ENCODE peak calls at places on chromosomes 6 and 20, in four cellular contexts. One of them, this sample, is unnamed.

GRCh38 chr20:8183526-8183925 is 51.5 kb downstream of the PLCB1 start:
- DNase-seq in H7: no peak
- DNase-seq in cardiac fibroblast: peak
- DNase-seq in SJSA1: no peak
- DNase-seq in this sample: no peak

GRCh38 chr6:95819939-95820338 is 195.8 kb upstream of the FUT9 start:
- DNase-seq in H7: peak
- DNase-seq in cardiac fibroblast: no peak
- DNase-seq in SJSA1: no peak
- DNase-seq in this sample: no peak

GRCh38 chr6:119166024-119166782 is 87.7 kb upstream of the FAM184A start:
- DNase-seq in SJSA1: no peak
- DNase-seq in cardiac fibroblast: no peak
- DNase-seq in H7: no peak
- DNase-seq in this sample: no peak

GRCh38 chr20:50292324-50293243 is 102.0 kb downstream of the CEBPB start:
- DNase-seq in cardiac fibroblast: peak
- DNase-seq in H7: peak
- DNase-seq in SJSA1: peak
- DNase-seq in this sample: peak

GRCh38 chr6:1624071-1624847 is 14.5 kb downstream of the FOXC1 start:
- DNase-seq in H7: peak
- DNase-seq in cardiac fibroblast: no peak
- DNase-seq in SJSA1: no peak
- DNase-seq in this sample: no peak

GRCh38 chr6:133553652-133554051 is 312.5 kb downstream of the EYA4 start:
- DNase-seq in cardiac fibroblast: peak
- DNase-seq in SJSA1: no peak
- DNase-seq in H7: peak
- DNase-seq in this sample: no peak

GRCh38 chr6:151847064-151847463 is 39.6 kb downstream of the ESR1 start:
- DNase-seq in SJSA1: no peak
- DNase-seq in cardiac fibroblast: peak
- DNase-seq in H7: no peak
- DNase-seq in this sample: peak

GRCh38 chr6:54690596-54690995 is 156.0 kb upstream of the FAM83B start:
- DNase-seq in H7: no peak
- DNase-seq in SJSA1: no peak
- DNase-seq in cardiac fibroblast: no peak
- DNase-seq in this sample: no peak

GRCh38 chr20:45974896-45975565 is 3.0 kb upstream of the ZNF335 start:
- DNase-seq in cardiac fibroblast: no peak
- DNase-seq in SJSA1: no peak
- DNase-seq in H7: no peak
- DNase-seq in this sample: no peak

GRCh38 chr6:41846666-41847237 is 48.4 kb downstream of the USP49 start:
- DNase-seq in H7: peak
- DNase-seq in SJSA1: peak
- DNase-seq in cardiac fibroblast: peak
- DNase-seq in this sample: peak

GRCh38 chr6:34934516-34934915 is 45.5 kb downstream of the ANKS1A start:
- DNase-seq in H7: no peak
- DNase-seq in SJSA1: no peak
- DNase-seq in cardiac fibroblast: peak
- DNase-seq in this sample: peak

GRCh38 chr6:142416179-142416578 is 114.4 kb downstream of the ADGRG6 start:
- DNase-seq in H7: no peak
- DNase-seq in SJSA1: peak
- DNase-seq in cardiac fibroblast: peak
- DNase-seq in this sample: peak

GRCh38 chr6:33771342-33772113 is 17.4 kb downstream of the LEMD2 start:
- DNase-seq in SJSA1: peak
- DNase-seq in H7: peak
- DNase-seq in cardiac fibroblast: peak
- DNase-seq in this sample: peak

GRCh38 chr20:11247943-11248475 is 574.2 kb upstream of the JAG1 start:
- DNase-seq in cardiac fibroblast: no peak
- DNase-seq in H7: no peak
- DNase-seq in SJSA1: no peak
- DNase-seq in this sample: no peak

DNA sequence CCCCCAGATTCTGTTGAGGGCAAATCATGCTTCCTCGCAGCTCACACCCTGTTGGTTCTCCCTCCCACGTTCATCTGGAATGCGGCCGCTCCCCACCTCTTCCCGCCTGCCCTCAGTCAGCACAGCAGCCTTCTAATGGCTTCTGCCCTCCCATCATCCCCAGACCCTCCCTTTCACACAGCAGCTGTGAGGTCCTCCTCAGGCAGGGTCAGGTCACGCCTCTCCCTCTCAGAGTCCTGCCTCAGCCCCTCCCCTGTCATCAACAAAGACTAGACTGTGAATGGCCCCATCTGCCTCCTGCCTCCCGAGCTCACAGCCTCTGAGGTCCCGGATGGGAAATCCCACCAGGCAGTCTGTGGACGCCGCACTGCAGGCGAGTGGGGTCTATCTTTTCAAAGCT is 7.9 kb upstream of the BHLHE23 start:
- DNase-seq in SJSA1: no peak
- DNase-seq in H7: peak
- DNase-seq in cardiac fibroblast: no peak
- DNase-seq in this sample: no peak
- H3K4me3 ChIP-seq in SJSA1: no peak
- H3K4me3 ChIP-seq in H7: no peak
- H3K4me3 ChIP-seq in cardiac fibroblast: no peak
- H3K4me3 ChIP-seq in this sample: no peak

GRCh38 chr6:20279051-20279450 is 66.8 kb upstream of the MBOAT1 start:
- DNase-seq in cardiac fibroblast: no peak
- DNase-seq in SJSA1: no peak
- DNase-seq in H7: no peak
- DNase-seq in this sample: no peak

GRCh38 chr6:20279608-20280287 is 67.5 kb upstream of the MBOAT1 start:
- DNase-seq in SJSA1: no peak
- DNase-seq in H7: no peak
- DNase-seq in cardiac fibroblast: no peak
- DNase-seq in this sample: no peak

GRCh38 chr6:20269147-20269546 is 56.9 kb upstream of the MBOAT1 start:
- DNase-seq in SJSA1: no peak
- DNase-seq in cardiac fibroblast: no peak
- DNase-seq in H7: no peak
- DNase-seq in this sample: no peak

GRCh38 chr6:20271818-20272217 is 59.5 kb upstream of the MBOAT1 start:
- DNase-seq in SJSA1: no peak
- DNase-seq in cardiac fibroblast: no peak
- DNase-seq in H7: no peak
- DNase-seq in this sample: no peak

GRCh38 chr6:20274115-20274514 is 61.8 kb upstream of the MBOAT1 start:
- DNase-seq in cardiac fibroblast: no peak
- DNase-seq in H7: no peak
- DNase-seq in SJSA1: no peak
- DNase-seq in this sample: no peak
- H3K4me3 ChIP-seq in cardiac fibroblast: no peak
- H3K4me3 ChIP-seq in H7: no peak
- H3K4me3 ChIP-seq in SJSA1: no peak
- H3K4me3 ChIP-seq in this sample: no peak

DNA sequence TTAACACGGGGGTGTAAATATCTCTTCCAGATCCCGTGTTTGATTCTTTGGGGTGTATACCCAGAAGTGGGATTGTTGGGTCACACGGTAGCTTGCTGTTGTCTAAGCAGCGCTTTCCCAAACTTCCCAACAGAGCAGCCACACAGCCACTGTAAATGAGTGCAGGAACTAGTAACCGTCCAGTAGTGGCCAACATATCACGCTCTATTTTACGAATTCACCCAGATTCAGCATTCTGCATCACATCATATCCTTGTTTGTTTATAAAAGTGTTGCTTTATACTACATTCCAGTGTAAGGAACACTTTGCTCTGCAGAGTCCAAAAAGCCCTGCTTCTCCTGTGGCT is 216.1 kb upstream of the ECI2 start:
- DNase-seq in cardiac fibroblast: no peak
- DNase-seq in SJSA1: no peak
- DNase-seq in H7: no peak
- DNase-seq in this sample: no peak
- H3K4me3 ChIP-seq in cardiac fibroblast: no peak
- H3K4me3 ChIP-seq in SJSA1: peak
- H3K4me3 ChIP-seq in H7: no peak
- H3K4me3 ChIP-seq in this sample: peak

GRCh38 chr20:41622584-41622983 is 4.4 kb upstream of the CHD6 start:
- DNase-seq in SJSA1: no peak
- DNase-seq in H7: no peak
- DNase-seq in cardiac fibroblast: no peak
- DNase-seq in this sample: no peak
- H3K4me3 ChIP-seq in SJSA1: no peak
- H3K4me3 ChIP-seq in H7: no peak
- H3K4me3 ChIP-seq in cardiac fibroblast: no peak
- H3K4me3 ChIP-seq in this sample: no peak

GRCh38 chr6:56688521-56688920 is 45.8 kb upstream of the DST start:
- DNase-seq in H7: no peak
- DNase-seq in SJSA1: no peak
- DNase-seq in cardiac fibroblast: peak
- DNase-seq in this sample: no peak
- H3K4me3 ChIP-seq in H7: no peak
- H3K4me3 ChIP-seq in SJSA1: no peak
- H3K4me3 ChIP-seq in cardiac fibroblast: no peak
- H3K4me3 ChIP-seq in this sample: no peak

DNA sequence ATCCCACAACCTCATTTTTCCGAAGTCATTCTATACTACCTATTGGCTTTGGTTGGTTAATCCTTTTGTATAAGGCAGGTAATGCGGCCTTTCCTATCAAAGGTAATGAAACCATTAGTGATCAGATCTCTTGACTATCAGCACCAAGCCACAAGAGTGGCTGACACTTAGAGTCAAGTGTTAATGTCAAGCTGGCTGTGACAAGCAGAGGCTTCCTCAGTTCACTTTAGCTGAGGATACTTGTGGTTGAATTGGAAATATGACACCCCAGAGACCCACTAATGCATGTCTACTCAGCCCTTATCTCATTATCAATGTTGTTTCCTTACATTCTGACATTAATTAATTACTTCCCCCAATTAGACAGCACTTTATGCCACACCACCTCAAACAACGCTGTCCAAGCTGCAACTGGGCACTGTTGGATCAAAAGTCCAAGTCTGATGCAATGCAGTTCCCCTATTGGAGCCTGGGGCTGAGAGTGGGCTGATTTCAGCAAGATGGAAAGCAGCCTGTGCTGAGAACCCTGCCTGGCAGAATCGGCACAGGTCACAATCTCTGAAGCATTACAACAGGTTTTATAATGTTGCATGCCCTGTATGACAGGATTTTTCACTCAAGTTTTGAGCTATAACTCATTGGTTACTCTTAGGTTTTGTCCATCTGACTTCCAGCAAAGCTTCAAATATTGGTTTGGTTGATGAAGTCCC is 273.5 kb downstream of the COL12A1 start:
- DNase-seq in H7: no peak
- DNase-seq in SJSA1: no peak
- DNase-seq in cardiac fibroblast: no peak
- DNase-seq in this sample: no peak
- H3K4me3 ChIP-seq in H7: no peak
- H3K4me3 ChIP-seq in SJSA1: no peak
- H3K4me3 ChIP-seq in cardiac fibroblast: no peak
- H3K4me3 ChIP-seq in this sample: no peak

DNA sequence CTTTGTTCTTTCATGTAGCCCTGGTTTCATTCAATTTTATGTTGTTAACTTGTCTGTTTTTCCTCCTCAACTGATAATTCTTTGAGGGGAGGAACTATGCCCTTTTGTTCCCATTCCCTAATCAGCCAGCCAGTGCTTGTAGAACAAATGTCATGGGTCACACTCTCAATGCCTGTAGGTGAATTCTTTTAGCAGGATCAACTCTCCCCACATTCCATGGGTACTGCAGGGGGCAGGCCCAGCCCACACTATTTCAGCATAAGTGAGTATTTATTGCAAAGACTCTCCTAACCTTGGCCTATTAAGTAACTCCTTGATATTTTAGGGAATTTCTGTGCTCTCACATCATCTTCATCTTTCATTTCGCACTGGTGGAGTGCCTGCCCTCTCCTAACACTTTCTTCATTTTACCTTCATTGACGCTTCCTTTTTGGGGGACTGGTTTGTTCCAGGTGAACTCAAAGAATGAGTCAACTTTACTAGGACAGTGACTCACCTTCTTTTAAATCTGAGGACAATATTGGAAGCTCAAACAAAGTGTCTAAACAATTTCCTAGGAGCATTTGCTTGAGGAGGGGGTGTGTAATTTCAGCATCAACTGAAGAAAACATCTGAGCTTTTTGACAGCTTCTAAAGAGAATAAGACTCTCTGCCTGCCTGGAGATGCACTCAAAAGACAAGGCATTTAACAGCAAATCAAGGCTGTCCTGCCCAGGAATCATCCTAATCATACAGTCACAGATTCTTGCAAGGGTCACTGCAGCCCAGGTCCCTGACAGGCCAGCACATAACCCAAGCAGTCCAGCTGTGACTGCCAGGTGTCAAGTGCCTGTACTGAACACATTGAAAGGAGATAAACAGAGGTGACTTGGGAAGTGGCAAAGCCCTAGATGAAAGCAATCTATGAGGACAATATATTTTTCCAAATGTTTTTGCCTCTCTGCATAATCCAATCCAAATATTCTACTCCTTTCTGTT is 263.9 kb upstream of the PRND start:
- DNase-seq in cardiac fibroblast: no peak
- DNase-seq in SJSA1: no peak
- DNase-seq in H7: no peak
- DNase-seq in this sample: no peak
- H3K4me3 ChIP-seq in cardiac fibroblast: no peak
- H3K4me3 ChIP-seq in SJSA1: no peak
- H3K4me3 ChIP-seq in H7: no peak
- H3K4me3 ChIP-seq in this sample: no peak

GRCh38 chr20:3314391-3314790 is 75.4 kb upstream of the SLC4A11 start:
- DNase-seq in H7: no peak
- DNase-seq in cardiac fibroblast: no peak
- DNase-seq in SJSA1: no peak
- DNase-seq in this sample: no peak

GRCh38 chr20:3313681-3314080 is 74.7 kb upstream of the SLC4A11 start:
- DNase-seq in H7: no peak
- DNase-seq in cardiac fibroblast: no peak
- DNase-seq in SJSA1: no peak
- DNase-seq in this sample: no peak

GRCh38 chr20:3318226-3318884 is 79.4 kb upstream of the SLC4A11 start:
- DNase-seq in cardiac fibroblast: no peak
- DNase-seq in H7: no peak
- DNase-seq in SJSA1: peak
- DNase-seq in this sample: no peak

GRCh38 chr20:3315110-3315509 is 76.1 kb upstream of the SLC4A11 start:
- DNase-seq in H7: no peak
- DNase-seq in SJSA1: no peak
- DNase-seq in cardiac fibroblast: no peak
- DNase-seq in this sample: no peak

GRCh38 chr20:3316131-3316530 is 77.1 kb upstream of the SLC4A11 start:
- DNase-seq in H7: no peak
- DNase-seq in SJSA1: no peak
- DNase-seq in cardiac fibroblast: no peak
- DNase-seq in this sample: no peak
- H3K4me3 ChIP-seq in H7: no peak
- H3K4me3 ChIP-seq in SJSA1: no peak
- H3K4me3 ChIP-seq in cardiac fibroblast: no peak
- H3K4me3 ChIP-seq in this sample: no peak

This sample was measured in HFF-Myc.